ENCODE peak calls at places on chromosomes 7 and 10, in four cellular contexts. One of them, this sample, is unnamed.

GRCh38 chr7:44754802-44755697 is 6.4 kb downstream of the ZMIZ2 start:
- DNase-seq in left ventricle myocardium inferior: no peak
- DNase-seq in stomach: no peak
- DNase-seq in activated CD8-positive, alpha-beta T cell treated with anti-CD3 and anti-CD28 coated beads for 36 hours: no peak
- DNase-seq in this sample: no peak

GRCh38 chr10:48450811-48451466 is 144.5 kb downstream of the MAPK8 start:
- DNase-seq in left ventricle myocardium inferior: no peak
- DNase-seq in stomach: peak
- DNase-seq in activated CD8-positive, alpha-beta T cell treated with anti-CD3 and anti-CD28 coated beads for 36 hours: no peak
- DNase-seq in this sample: no peak

GRCh38 chr10:71615538-71616329 is 103.8 kb downstream of the C10orf105 start:
- DNase-seq in left ventricle myocardium inferior: no peak
- DNase-seq in stomach: no peak
- DNase-seq in activated CD8-positive, alpha-beta T cell treated with anti-CD3 and anti-CD28 coated beads for 36 hours: no peak
- DNase-seq in this sample: no peak

GRCh38 chr10:76558586-76558985 is 1079.0 kb downstream of the KCNMA1 start:
- DNase-seq in left ventricle myocardium inferior: no peak
- DNase-seq in stomach: peak
- DNase-seq in activated CD8-positive, alpha-beta T cell treated with anti-CD3 and anti-CD28 coated beads for 36 hours: no peak
- DNase-seq in this sample: no peak

GRCh38 chr7:37100735-37101331 is 347.8 kb downstream of the ELMO1 start:
- DNase-seq in left ventricle myocardium inferior: no peak
- DNase-seq in stomach: no peak
- DNase-seq in activated CD8-positive, alpha-beta T cell treated with anti-CD3 and anti-CD28 coated beads for 36 hours: no peak
- DNase-seq in this sample: no peak

GRCh38 chr10:28291881-28292297 is 11.0 kb downstream of the MPP7 start:
- DNase-seq in left ventricle myocardium inferior: no peak
- DNase-seq in stomach: no peak
- DNase-seq in activated CD8-positive, alpha-beta T cell treated with anti-CD3 and anti-CD28 coated beads for 36 hours: peak
- DNase-seq in this sample: no peak

GRCh38 chr10:122911889-122912484 is 1.6 kb downstream of the FAM24A start:
- DNase-seq in left ventricle myocardium inferior: no peak
- DNase-seq in stomach: peak
- DNase-seq in activated CD8-positive, alpha-beta T cell treated with anti-CD3 and anti-CD28 coated beads for 36 hours: peak
- DNase-seq in this sample: peak

GRCh38 chr10:108037061-108037460 is 872.6 kb upstream of the SORCS1 start:
- DNase-seq in left ventricle myocardium inferior: no peak
- DNase-seq in stomach: no peak
- DNase-seq in activated CD8-positive, alpha-beta T cell treated with anti-CD3 and anti-CD28 coated beads for 36 hours: no peak
- DNase-seq in this sample: no peak

GRCh38 chr10:12508165-12508564 is 158.8 kb downstream of the CAMK1D start:
- DNase-seq in left ventricle myocardium inferior: no peak
- DNase-seq in stomach: no peak
- DNase-seq in activated CD8-positive, alpha-beta T cell treated with anti-CD3 and anti-CD28 coated beads for 36 hours: no peak
- DNase-seq in this sample: peak

GRCh38 chr7:108227360-108227749 is 97.2 kb upstream of the LAMB4 start:
- DNase-seq in left ventricle myocardium inferior: no peak
- DNase-seq in stomach: no peak
- DNase-seq in activated CD8-positive, alpha-beta T cell treated with anti-CD3 and anti-CD28 coated beads for 36 hours: no peak
- DNase-seq in this sample: no peak

GRCh38 chr10:128879441-128880175 is 587.4 kb upstream of the MGMT start:
- DNase-seq in left ventricle myocardium inferior: no peak
- DNase-seq in stomach: no peak
- DNase-seq in activated CD8-positive, alpha-beta T cell treated with anti-CD3 and anti-CD28 coated beads for 36 hours: no peak
- DNase-seq in this sample: no peak

GRCh38 chr10:110358869-110359629 is 54.3 kb upstream of the SMNDC1 start:
- DNase-seq in left ventricle myocardium inferior: peak
- DNase-seq in stomach: peak
- DNase-seq in activated CD8-positive, alpha-beta T cell treated with anti-CD3 and anti-CD28 coated beads for 36 hours: no peak
- DNase-seq in this sample: no peak

GRCh38 chr7:102318482-102318971 is 31.9 kb downstream of the SH2B2 start:
- DNase-seq in left ventricle myocardium inferior: no peak
- DNase-seq in stomach: peak
- DNase-seq in activated CD8-positive, alpha-beta T cell treated with anti-CD3 and anti-CD28 coated beads for 36 hours: no peak
- DNase-seq in this sample: no peak

GRCh38 chr7:22811746-22812280 is 10.8 kb downstream of the TOMM7 start:
- DNase-seq in left ventricle myocardium inferior: no peak
- DNase-seq in stomach: no peak
- DNase-seq in activated CD8-positive, alpha-beta T cell treated with anti-CD3 and anti-CD28 coated beads for 36 hours: no peak
- DNase-seq in this sample: no peak

GRCh38 chr10:123203393-123204126 is 49.4 kb downstream of the BUB3 start:
- DNase-seq in left ventricle myocardium inferior: no peak
- DNase-seq in stomach: no peak
- DNase-seq in activated CD8-positive, alpha-beta T cell treated with anti-CD3 and anti-CD28 coated beads for 36 hours: no peak
- DNase-seq in this sample: no peak

GRCh38 chr10:133221331-133221730 is 8.7 kb upstream of the UTF1 start:
- DNase-seq in left ventricle myocardium inferior: no peak
- DNase-seq in stomach: no peak
- DNase-seq in activated CD8-positive, alpha-beta T cell treated with anti-CD3 and anti-CD28 coated beads for 36 hours: no peak
- DNase-seq in this sample: no peak

GRCh38 chr7:4665661-4666060 is 16.4 kb upstream of the FOXK1 start:
- DNase-seq in left ventricle myocardium inferior: no peak
- DNase-seq in stomach: no peak
- DNase-seq in activated CD8-positive, alpha-beta T cell treated with anti-CD3 and anti-CD28 coated beads for 36 hours: no peak
- DNase-seq in this sample: no peak

GRCh38 chr7:87448427-87448826 is 27.1 kb downstream of the ABCB4 start:
- DNase-seq in left ventricle myocardium inferior: no peak
- DNase-seq in stomach: no peak
- DNase-seq in activated CD8-positive, alpha-beta T cell treated with anti-CD3 and anti-CD28 coated beads for 36 hours: no peak
- DNase-seq in this sample: no peak

GRCh38 chr10:1677307-1677939 is 59.9 kb downstream of the ADARB2 start:
- DNase-seq in left ventricle myocardium inferior: no peak
- DNase-seq in stomach: no peak
- DNase-seq in activated CD8-positive, alpha-beta T cell treated with anti-CD3 and anti-CD28 coated beads for 36 hours: no peak
- DNase-seq in this sample: no peak

GRCh38 chr7:38367301-38367700 is 93.9 kb upstream of the TARP start:
- DNase-seq in left ventricle myocardium inferior: no peak
- DNase-seq in stomach: no peak
- DNase-seq in activated CD8-positive, alpha-beta T cell treated with anti-CD3 and anti-CD28 coated beads for 36 hours: peak
- DNase-seq in this sample: no peak

GRCh38 chr10:68666280-68666760 is 54.7 kb upstream of the CCAR1 start:
- DNase-seq in left ventricle myocardium inferior: no peak
- DNase-seq in stomach: no peak
- DNase-seq in activated CD8-positive, alpha-beta T cell treated with anti-CD3 and anti-CD28 coated beads for 36 hours: no peak
- DNase-seq in this sample: no peak

GRCh38 chr7:24956021-24956420 is 24.0 kb downstream of the OSBPL3 start:
- DNase-seq in left ventricle myocardium inferior: no peak
- DNase-seq in stomach: no peak
- DNase-seq in activated CD8-positive, alpha-beta T cell treated with anti-CD3 and anti-CD28 coated beads for 36 hours: no peak
- DNase-seq in this sample: no peak

GRCh38 chr10:123553810-123554430 is 112.2 kb upstream of the GPR26 start:
- DNase-seq in left ventricle myocardium inferior: no peak
- DNase-seq in stomach: no peak
- DNase-seq in activated CD8-positive, alpha-beta T cell treated with anti-CD3 and anti-CD28 coated beads for 36 hours: no peak
- DNase-seq in this sample: no peak

GRCh38 chr7:86989407-86989806 is 70.0 kb downstream of the ELAPOR2 start:
- DNase-seq in left ventricle myocardium inferior: no peak
- DNase-seq in stomach: no peak
- DNase-seq in activated CD8-positive, alpha-beta T cell treated with anti-CD3 and anti-CD28 coated beads for 36 hours: no peak
- DNase-seq in this sample: no peak

GRCh38 chr7:157910446-157910845 is 573.6 kb downstream of the DNAJB6 start:
- DNase-seq in left ventricle myocardium inferior: no peak
- DNase-seq in stomach: no peak
- DNase-seq in activated CD8-positive, alpha-beta T cell treated with anti-CD3 and anti-CD28 coated beads for 36 hours: no peak
- DNase-seq in this sample: peak

GRCh38 chr7:141522657-141523342 is 28.4 kb upstream of the AGK start:
- DNase-seq in left ventricle myocardium inferior: no peak
- DNase-seq in stomach: no peak
- DNase-seq in activated CD8-positive, alpha-beta T cell treated with anti-CD3 and anti-CD28 coated beads for 36 hours: no peak
- DNase-seq in this sample: no peak
- TF ChIP-seq CTCF in left ventricle myocardium inferior: no peak
- TF ChIP-seq CTCF in stomach: no peak
- TF ChIP-seq CTCF in activated CD8-positive, alpha-beta T cell treated with anti-CD3 and anti-CD28 coated beads for 36 hours: no peak
- TF ChIP-seq CTCF in this sample: no peak

GRCh38 chr7:1141651-1142050 is 18.3 kb downstream of the ZFAND2A start:
- DNase-seq in left ventricle myocardium inferior: no peak
- DNase-seq in stomach: no peak
- DNase-seq in activated CD8-positive, alpha-beta T cell treated with anti-CD3 and anti-CD28 coated beads for 36 hours: no peak
- DNase-seq in this sample: no peak

GRCh38 chr7:1140481-1141104 is 19.4 kb downstream of the ZFAND2A start:
- DNase-seq in left ventricle myocardium inferior: no peak
- DNase-seq in stomach: no peak
- DNase-seq in activated CD8-positive, alpha-beta T cell treated with anti-CD3 and anti-CD28 coated beads for 36 hours: peak
- DNase-seq in this sample: no peak

GRCh38 chr7:1142051-1142635 is 17.9 kb downstream of the ZFAND2A start:
- DNase-seq in left ventricle myocardium inferior: no peak
- DNase-seq in stomach: no peak
- DNase-seq in activated CD8-positive, alpha-beta T cell treated with anti-CD3 and anti-CD28 coated beads for 36 hours: no peak
- DNase-seq in this sample: no peak

GRCh38 chr7:1149351-1149794 is 10.6 kb downstream of the ZFAND2A start:
- DNase-seq in left ventricle myocardium inferior: no peak
- DNase-seq in stomach: no peak
- DNase-seq in activated CD8-positive, alpha-beta T cell treated with anti-CD3 and anti-CD28 coated beads for 36 hours: no peak
- DNase-seq in this sample: no peak

DNA sequence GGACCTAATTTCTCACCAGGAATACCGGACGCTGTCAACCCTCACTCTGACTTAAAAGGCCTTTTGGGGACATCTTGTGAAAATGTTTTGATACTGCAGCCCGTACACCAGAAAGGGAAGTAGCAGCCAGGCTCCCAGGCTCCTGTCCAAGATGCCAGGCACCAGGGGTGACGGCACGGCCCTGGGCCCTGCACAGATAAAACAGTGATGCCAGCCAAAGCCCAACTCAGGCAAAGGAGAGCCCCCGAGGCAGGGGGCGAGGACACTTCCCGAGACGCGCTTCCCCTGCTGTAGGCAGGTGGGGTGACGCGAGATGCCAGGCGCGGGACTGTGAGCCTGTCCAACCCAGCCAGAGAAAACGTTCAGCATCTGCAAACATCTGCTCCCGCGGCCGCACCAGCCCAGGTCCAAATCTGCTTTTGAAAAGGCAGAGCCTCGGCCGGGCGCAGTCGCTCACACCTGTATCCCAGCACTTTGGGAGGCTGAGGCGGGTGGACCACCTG is 15.7 kb downstream of the ZFAND2A start:
- DNase-seq in left ventricle myocardium inferior: peak
- DNase-seq in stomach: peak
- DNase-seq in activated CD8-positive, alpha-beta T cell treated with anti-CD3 and anti-CD28 coated beads for 36 hours: no peak
- DNase-seq in this sample: peak
- TF ChIP-seq CTCF in left ventricle myocardium inferior: peak
- TF ChIP-seq CTCF in stomach: peak
- TF ChIP-seq CTCF in activated CD8-positive, alpha-beta T cell treated with anti-CD3 and anti-CD28 coated beads for 36 hours: no peak
- TF ChIP-seq CTCF in this sample: no peak

DNA sequence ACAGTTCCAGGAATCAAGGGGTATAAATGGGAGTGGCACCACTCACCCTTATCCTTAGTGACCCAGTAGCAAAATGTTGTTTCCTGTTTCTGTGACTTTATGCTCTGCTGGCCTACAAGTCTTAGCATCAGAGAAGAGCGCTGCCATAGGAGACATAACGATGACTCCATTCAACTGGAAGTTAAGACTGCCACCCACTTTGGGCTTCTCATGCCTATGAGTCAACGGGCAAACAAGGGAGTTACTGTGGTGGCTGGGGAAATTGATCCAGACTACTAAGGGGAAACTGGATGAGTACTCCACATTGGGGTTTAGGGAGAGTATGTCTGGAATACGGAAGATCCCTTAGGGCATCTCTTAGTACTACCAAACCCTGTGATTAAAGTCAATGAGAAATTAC is 40.6 kb upstream of the PIK3CG start:
- DNase-seq in left ventricle myocardium inferior: no peak
- DNase-seq in stomach: no peak
- DNase-seq in activated CD8-positive, alpha-beta T cell treated with anti-CD3 and anti-CD28 coated beads for 36 hours: no peak
- DNase-seq in this sample: no peak
- TF ChIP-seq CTCF in left ventricle myocardium inferior: no peak
- TF ChIP-seq CTCF in stomach: no peak
- TF ChIP-seq CTCF in activated CD8-positive, alpha-beta T cell treated with anti-CD3 and anti-CD28 coated beads for 36 hours: no peak
- TF ChIP-seq CTCF in this sample: no peak

GRCh38 chr10:112973805-112974204 is 23.8 kb downstream of the TCF7L2 start:
- DNase-seq in left ventricle myocardium inferior: no peak
- DNase-seq in stomach: no peak
- DNase-seq in activated CD8-positive, alpha-beta T cell treated with anti-CD3 and anti-CD28 coated beads for 36 hours: no peak
- DNase-seq in this sample: no peak
- TF ChIP-seq CTCF in left ventricle myocardium inferior: no peak
- TF ChIP-seq CTCF in stomach: no peak
- TF ChIP-seq CTCF in activated CD8-positive, alpha-beta T cell treated with anti-CD3 and anti-CD28 coated beads for 36 hours: no peak
- TF ChIP-seq CTCF in this sample: no peak

DNA sequence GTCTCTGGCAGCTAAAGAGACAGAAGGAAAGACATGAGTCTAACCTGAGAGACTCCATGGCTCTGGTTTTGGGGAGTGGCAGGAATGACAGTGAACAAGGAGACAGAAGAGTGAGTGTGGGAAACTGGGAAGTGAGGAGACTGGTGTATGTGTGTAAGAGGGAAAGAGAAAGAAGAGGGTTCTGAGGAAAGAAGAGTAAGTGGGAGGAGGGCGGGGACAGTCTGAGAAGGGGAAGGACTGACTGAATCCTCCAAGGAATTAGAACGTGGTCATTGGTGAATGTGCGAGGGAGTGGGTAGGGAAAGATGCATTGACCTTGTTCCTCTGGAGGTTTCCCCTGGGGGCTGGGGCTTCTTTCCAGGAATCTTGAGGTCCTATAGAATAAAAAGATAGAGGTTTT is 26.6 kb downstream of the WNT8B start:
- DNase-seq in left ventricle myocardium inferior: no peak
- DNase-seq in stomach: no peak
- DNase-seq in activated CD8-positive, alpha-beta T cell treated with anti-CD3 and anti-CD28 coated beads for 36 hours: no peak
- DNase-seq in this sample: no peak
- TF ChIP-seq CTCF in left ventricle myocardium inferior: no peak
- TF ChIP-seq CTCF in stomach: no peak
- TF ChIP-seq CTCF in activated CD8-positive, alpha-beta T cell treated with anti-CD3 and anti-CD28 coated beads for 36 hours: no peak
- TF ChIP-seq CTCF in this sample: no peak

GRCh38 chr7:85021090-85021704 is 165.7 kb downstream of the SEMA3D start:
- DNase-seq in left ventricle myocardium inferior: no peak
- DNase-seq in stomach: no peak
- DNase-seq in activated CD8-positive, alpha-beta T cell treated with anti-CD3 and anti-CD28 coated beads for 36 hours: no peak
- DNase-seq in this sample: no peak
- TF ChIP-seq CTCF in left ventricle myocardium inferior: peak
- TF ChIP-seq CTCF in stomach: peak
- TF ChIP-seq CTCF in activated CD8-positive, alpha-beta T cell treated with anti-CD3 and anti-CD28 coated beads for 36 hours: no peak
- TF ChIP-seq CTCF in this sample: peak

GRCh38 chr7:151629873-151630272 is 110.2 kb upstream of the RHEB start:
- DNase-seq in left ventricle myocardium inferior: no peak
- DNase-seq in stomach: no peak
- DNase-seq in activated CD8-positive, alpha-beta T cell treated with anti-CD3 and anti-CD28 coated beads for 36 hours: no peak
- DNase-seq in this sample: no peak

GRCh38 chr7:151624246-151624928 is 104.7 kb upstream of the RHEB start:
- DNase-seq in left ventricle myocardium inferior: no peak
- DNase-seq in stomach: no peak
- DNase-seq in activated CD8-positive, alpha-beta T cell treated with anti-CD3 and anti-CD28 coated beads for 36 hours: peak
- DNase-seq in this sample: no peak

GRCh38 chr7:151628846-151629604 is 109.3 kb upstream of the RHEB start:
- DNase-seq in left ventricle myocardium inferior: no peak
- DNase-seq in stomach: no peak
- DNase-seq in activated CD8-positive, alpha-beta T cell treated with anti-CD3 and anti-CD28 coated beads for 36 hours: no peak
- DNase-seq in this sample: no peak

GRCh38 chr7:151623766-151624165 is 104.1 kb upstream of the RHEB start:
- DNase-seq in left ventricle myocardium inferior: no peak
- DNase-seq in stomach: no peak
- DNase-seq in activated CD8-positive, alpha-beta T cell treated with anti-CD3 and anti-CD28 coated beads for 36 hours: no peak
- DNase-seq in this sample: no peak

GRCh38 chr7:151626422-151627115 is 106.9 kb upstream of the RHEB start:
- DNase-seq in left ventricle myocardium inferior: no peak
- DNase-seq in stomach: peak
- DNase-seq in activated CD8-positive, alpha-beta T cell treated with anti-CD3 and anti-CD28 coated beads for 36 hours: peak
- DNase-seq in this sample: peak
- TF ChIP-seq CTCF in left ventricle myocardium inferior: peak
- TF ChIP-seq CTCF in stomach: peak
- TF ChIP-seq CTCF in activated CD8-positive, alpha-beta T cell treated with anti-CD3 and anti-CD28 coated beads for 36 hours: peak
- TF ChIP-seq CTCF in this sample: peak